ENCODE peak calls at places on chromosomes 11 and 22, in five cellular contexts. D is K562, Q is spleen, T is esophagus muscularis mucosa, R is GM12892. Y is an unnamed sample.

GRCh38 chr22:26139320-26139719 is 29.9 kb upstream of the SEZ6L start:
- DNase-seq in D (no peak), Q (no peak), T (peak), R (no peak), Y (no peak)

GRCh38 chr11:67538306-67538705 is 15.1 kb upstream of the CABP2 start:
- DNase-seq in D (no peak), Q (no peak), T (no peak), R (no peak), Y (no peak)

GRCh38 chr11:10534331-10534730 is 6.7 kb downstream of the RNF141 start:
- DNase-seq in D (no peak), Q (no peak), T (no peak), R (no peak), Y (no peak)

GRCh38 chr22:41028841-41029240 is 63.6 kb upstream of the EP300 start:
- DNase-seq in D (no peak), Q (no peak), T (no peak), R (no peak), Y (no peak)

GRCh38 chr11:72655896-72656464 is 18.2 kb downstream of the PDE2A start:
- DNase-seq in D (no peak), Q (no peak), T (no peak), R (no peak), Y (no peak)

GRCh38 chr22:50542416-50542927 is 3.2 kb upstream of the KLHDC7B start:
- DNase-seq in D (no peak), Q (peak), T (no peak), R (peak), Y (peak)

GRCh38 chr22:28736296-28737155 is 5.1 kb downstream of the CHEK2 start:
- DNase-seq in D (no peak), Q (no peak), T (no peak), R (no peak), Y (no peak)

GRCh38 chr11:83102806-83103205 is 31.1 kb upstream of the RAB30 start:
- DNase-seq in D (no peak), Q (no peak), T (no peak), R (no peak), Y (no peak)

GRCh38 chr11:43823851-43824250 is 56.8 kb upstream of the ALKBH3 start:
- DNase-seq in D (no peak), Q (no peak), T (no peak), R (no peak), Y (no peak)

GRCh38 chr22:19959043-19959586 is 17.5 kb upstream of the TXNRD2 start:
- DNase-seq in D (peak), Q (peak), T (no peak), R (peak), Y (peak)

GRCh38 chr11:31873115-31873514 is 62.0 kb upstream of the PAX6 start:
- DNase-seq in D (no peak), Q (no peak), T (no peak), R (no peak), Y (no peak)

GRCh38 chr22:32842486-32842885 is 41.0 kb downstream of the TIMP3 start:
- DNase-seq in D (no peak), Q (no peak), T (no peak), R (no peak), Y (no peak)

GRCh38 chr11:76653674-76654309 is 16.8 kb downstream of the LRRC32 start:
- DNase-seq in D (no peak), Q (no peak), T (no peak), R (no peak), Y (peak)

GRCh38 chr11:22633354-22633902 is 7.8 kb upstream of the FANCF start:
- DNase-seq in D (no peak), Q (no peak), T (no peak), R (no peak), Y (no peak)

GRCh38 chr11:78749243-78749730 is 174.6 kb upstream of the NARS2 start:
- DNase-seq in D (no peak), Q (no peak), T (no peak), R (no peak), Y (no peak)

GRCh38 chr11:48051217-48051848 is 71.0 kb downstream of the PTPRJ start:
- DNase-seq in D (no peak), Q (no peak), T (no peak), R (no peak), Y (no peak)

GRCh38 chr11:221998-222789 is 13.9 kb downstream of the SIRT3 start:
- DNase-seq in D (no peak), Q (no peak), T (no peak), R (no peak), Y (no peak)

GRCh38 chr11:19800714-19801519 is 88.3 kb downstream of the NAV2 start:
- DNase-seq in D (no peak), Q (no peak), T (no peak), R (no peak), Y (no peak)

GRCh38 chr11:2186669-2187266 is 15.2 kb upstream of the TH start:
- DNase-seq in D (no peak), Q (no peak), T (no peak), R (no peak), Y (peak)

GRCh38 chr11:73856001-73856663 is 20.5 kb downstream of the COA4 start:
- DNase-seq in D (no peak), Q (no peak), T (no peak), R (no peak), Y (no peak)

GRCh38 chr11:61418136-61418535 is 11.6 kb downstream of the CPSF7 start:
- DNase-seq in D (no peak), Q (no peak), T (no peak), R (no peak), Y (no peak)

GRCh38 chr11:70796601-70797000 is 398.3 kb downstream of the CTTN start:
- DNase-seq in D (peak), Q (no peak), T (no peak), R (no peak), Y (no peak)

GRCh38 chr11:8087185-8087584 is 6.2 kb downstream of the TUB start:
- DNase-seq in D (no peak), Q (peak), T (no peak), R (no peak), Y (no peak)

GRCh38 chr22:42714308-42714707 is 6.4 kb downstream of the A4GALT start:
- DNase-seq in D (no peak), Q (no peak), T (no peak), R (no peak), Y (no peak)

GRCh38 chr22:28958611-28959010 is 75.2 kb downstream of the ZNRF3 start:
- DNase-seq in D (no peak), Q (no peak), T (no peak), R (no peak), Y (no peak)

GRCh38 chr22:46053563-46054090 is 76.7 kb upstream of the WNT7B start:
- DNase-seq in D (no peak), Q (peak), T (no peak), R (peak), Y (peak)

GRCh38 chr11:20111871-20112270 is 48.4 kb downstream of the DBX1 start:
- DNase-seq in D (no peak), Q (no peak), T (no peak), R (no peak), Y (no peak)

GRCh38 chr11:47466201-47466600 is 17.3 kb upstream of the RAPSN start:
- DNase-seq in D (no peak), Q (no peak), T (no peak), R (no peak), Y (no peak)

GRCh38 chr11:7573558-7574296 is 59.9 kb downstream of the PPFIBP2 start:
- DNase-seq in D (peak), Q (no peak), T (no peak), R (no peak), Y (peak)

DNA sequence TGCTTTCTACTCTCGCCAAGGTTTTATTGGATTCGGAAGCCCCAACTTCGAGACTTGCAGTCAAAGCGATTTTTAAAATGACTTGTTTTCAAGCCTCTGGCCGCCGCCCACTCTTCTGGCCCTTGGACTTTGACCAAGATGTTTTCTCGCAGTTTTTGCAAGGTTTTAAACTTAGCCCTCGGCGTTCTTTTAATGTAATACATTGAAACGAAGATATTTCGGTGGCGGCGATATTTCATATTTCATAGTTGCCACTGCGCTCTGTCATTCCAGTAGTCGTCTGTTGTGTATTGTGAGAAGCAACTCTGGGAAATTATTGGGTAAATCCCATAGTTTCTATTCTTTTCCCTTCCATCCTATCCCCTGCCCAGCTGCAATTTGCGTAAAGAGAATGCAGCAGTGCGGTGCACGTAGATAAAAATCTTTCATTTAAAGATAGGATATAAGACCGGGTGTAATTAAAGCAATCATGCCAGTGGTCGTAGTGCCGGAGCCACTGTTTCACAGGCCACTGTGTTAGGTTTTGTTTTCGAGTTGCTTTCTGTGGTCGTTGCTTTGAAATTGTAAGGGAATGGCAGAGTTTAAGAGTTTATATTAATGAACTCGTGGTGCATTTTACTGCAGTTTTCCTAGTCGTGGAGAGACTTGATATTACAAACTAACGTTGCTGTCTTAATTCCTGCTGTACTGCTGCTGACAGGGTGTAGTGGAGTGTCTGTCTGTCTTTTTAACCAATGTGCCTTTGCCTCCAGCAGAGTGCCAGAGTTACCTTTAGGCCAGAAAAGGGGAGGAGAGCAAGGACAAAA is 715 bp downstream of the BIRC2 start:
- DNase-seq in D (peak), Q (no peak), T (no peak), R (no peak), Y (peak)
- TF ChIP-seq POLR2AphosphoS5 in D (no peak), Q (no peak), T (no peak), R (no peak), Y (no peak)

GRCh38 chr11:75582935-75583709 is 21.1 kb downstream of the SERPINH1 start:
- DNase-seq in D (peak), Q (peak), T (no peak), R (peak), Y (peak)
- TF ChIP-seq POLR2A in D (peak), Q (peak), T (no peak), R (peak), Y (no peak)

DNA sequence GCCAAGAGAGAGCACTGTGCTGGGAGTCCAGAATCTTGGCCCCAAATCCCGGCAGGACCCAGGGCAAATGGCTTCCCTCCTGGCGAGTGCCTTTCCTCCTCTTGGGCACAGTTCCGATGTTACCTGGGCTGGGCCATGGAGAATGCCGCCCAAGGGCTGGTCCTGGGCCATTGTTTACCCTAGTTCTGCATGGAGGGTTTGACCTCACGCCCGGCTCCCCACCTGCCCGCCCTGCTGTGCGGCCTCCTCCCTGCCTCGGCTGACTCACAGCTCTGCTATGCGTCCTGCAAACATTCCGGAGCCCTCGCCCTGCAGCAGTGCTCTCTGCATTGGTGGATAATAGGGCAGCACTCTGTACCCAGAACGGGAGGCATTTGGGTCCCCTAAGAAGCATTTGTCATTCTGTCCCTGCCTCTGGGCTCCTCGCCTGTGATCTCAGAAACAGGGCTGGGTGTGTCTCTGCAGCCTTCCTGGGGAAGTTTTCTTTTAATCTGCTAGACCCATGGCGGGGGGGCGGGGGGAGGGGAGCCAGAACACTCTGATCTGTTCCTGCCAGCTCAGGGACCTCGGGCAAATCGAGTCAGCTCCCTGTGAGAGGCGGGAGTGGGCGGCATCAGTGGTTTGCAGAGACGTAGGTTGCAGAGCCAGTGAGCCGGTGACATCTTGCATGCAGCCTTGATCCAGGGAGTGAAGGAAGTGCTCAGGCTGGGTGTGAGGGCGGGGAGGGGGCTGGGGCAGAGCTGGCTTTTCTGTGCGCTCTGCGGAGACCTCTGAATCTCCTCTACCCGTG is 32.9 kb upstream of the SMIM38 start:
- DNase-seq in D (peak), Q (peak), T (no peak), R (peak), Y (peak)
- TF ChIP-seq POLR2AphosphoS5 in D (no peak), Q (no peak), T (peak), R (no peak), Y (peak)

GRCh38 chr22:38317995-38318715 is 922 bp upstream of the CSNK1E start:
- DNase-seq in D (peak), Q (no peak), T (no peak), R (no peak), Y (peak)

GRCh38 chr22:38315801-38316339 is 1.4 kb downstream of the CSNK1E start:
- DNase-seq in D (no peak), Q (peak), T (no peak), R (no peak), Y (no peak)

GRCh38 chr22:38317237-38317994 is at the start of gene CSNK1E:
- DNase-seq in D (peak), Q (peak), T (no peak), R (peak), Y (peak)

GRCh38 chr22:38314992-38315800 is 2.0 kb downstream of the CSNK1E start:
- DNase-seq in D (no peak), Q (peak), T (no peak), R (no peak), Y (peak)

GRCh38 chr22:38316340-38317236 is 645 bp downstream of the CSNK1E start:
- DNase-seq in D (peak), Q (peak), T (no peak), R (peak), Y (peak)
- TF ChIP-seq POLR2A in D (no peak), Q (no peak), T (peak), R (peak), Y (peak)

GRCh38 chr11:120547871-120548681 is 36.5 kb downstream of the GRIK4 start:
- DNase-seq in D (no peak), Q (peak), T (peak), R (no peak), Y (peak)
- TF ChIP-seq POLR2AphosphoS5 in D (no peak), Q (peak), T (peak), R (no peak), Y (no peak)

DNA sequence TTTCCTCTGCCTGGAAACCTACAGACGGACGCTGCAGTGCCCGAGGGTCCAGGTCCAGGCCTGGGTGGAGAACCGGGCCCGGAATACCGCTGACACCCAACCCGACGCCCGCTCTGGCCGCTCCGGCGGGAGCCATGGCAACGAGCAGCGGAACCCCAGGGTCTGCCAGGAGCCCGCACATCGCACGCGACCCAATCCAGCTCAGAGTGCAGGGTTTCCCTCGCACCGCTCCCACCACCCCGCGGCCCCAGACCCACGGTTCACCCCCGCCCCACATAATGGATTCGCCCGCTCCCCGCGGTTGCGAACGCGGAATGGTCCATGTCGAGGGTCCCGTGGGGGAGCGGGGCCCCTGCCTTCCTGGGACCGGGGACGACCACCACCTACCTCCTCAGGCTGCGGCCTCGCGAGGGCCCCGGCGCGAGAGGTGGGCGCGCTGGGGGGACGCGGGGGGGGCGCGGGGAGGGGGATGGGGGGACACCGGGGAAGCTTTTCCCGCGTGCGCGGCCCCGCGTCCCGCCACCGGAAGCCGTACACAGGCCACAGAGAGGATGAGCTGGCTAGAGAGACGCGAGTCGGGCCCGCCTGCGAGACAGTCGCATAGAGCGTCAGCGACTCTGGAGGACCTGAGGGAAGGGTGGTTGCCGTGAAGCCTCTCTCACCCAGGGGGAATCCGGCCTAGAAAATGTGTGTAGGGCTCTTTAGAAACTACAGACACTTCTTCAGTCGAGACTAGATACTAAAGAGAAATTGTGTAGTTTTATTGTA is at the start of gene SSRP1:
- DNase-seq in D (peak), Q (peak), T (no peak), R (peak), Y (peak)
- TF ChIP-seq POLR2A in D (peak), Q (peak), T (no peak), R (peak), Y (peak)

GRCh38 chr11:118953265-118953664 is 2.8 kb upstream of the UPK2 start:
- DNase-seq in D (peak), Q (peak), T (no peak), R (no peak), Y (no peak)
- TF ChIP-seq POLR2AphosphoS5 in D (no peak), Q (no peak), T (no peak), R (no peak), Y (no peak)

GRCh38 chr11:15229069-15229468 is 114.3 kb downstream of the INSC start:
- DNase-seq in D (no peak), Q (no peak), T (no peak), R (no peak), Y (no peak)
- TF ChIP-seq POLR2A in D (no peak), Q (no peak), T (no peak), R (no peak), Y (no peak)

GRCh38 chr22:18062421-18062820 is 15.4 kb upstream of the PEX26 start:
- DNase-seq in D (no peak), Q (peak), T (no peak), R (no peak), Y (no peak)
- TF ChIP-seq POLR2AphosphoS5 in D (no peak), Q (no peak), T (no peak), R (no peak), Y (no peak)